ENCODE peak calls at places on chromosomes 11 and 22, in five cellular contexts. U is stimulated activated CD4-positive, alpha-beta T cell treated with anti-CD3 and anti-CD28 coated beads, Interleukin-2, amount 100 ng/mL, for 48 hours; O is psoas muscle; Q is left lobe of liver; E is WTC11. X is an unnamed sample.

GRCh38 chr11:114296190-114296978 is at the start of gene NNMT:
- DNase-seq in O (peak), Q (peak), E (no peak), U (no peak), X (peak)

GRCh38 chr11:86069408-86070086 is 663 bp upstream of the PICALM start:
- DNase-seq in E (no peak), O (no peak), U (no peak), Q (no peak), X (no peak)

GRCh38 chr22:22380098-22381030 is 128.2 kb downstream of the ZNF280B start:
- DNase-seq in U (no peak), Q (no peak), E (peak), O (no peak), X (no peak)

GRCh38 chr11:79616392-79616831 is 175.6 kb upstream of the TENM4 start:
- DNase-seq in U (no peak), E (no peak), O (no peak), Q (no peak), X (no peak)

GRCh38 chr11:119323532-119324033 is 6.7 kb upstream of the MCAM start:
- DNase-seq in Q (peak), E (peak), U (peak), O (peak), X (peak)

GRCh38 chr11:48900131-48900800 is 83.4 kb downstream of the TRIM51G start:
- DNase-seq in E (peak), O (peak), U (no peak), Q (peak), X (peak)

GRCh38 chr11:134382830-134383229 is 29.2 kb downstream of the B3GAT1 start:
- DNase-seq in O (no peak), U (no peak), E (no peak), Q (no peak), X (no peak)

GRCh38 chr22:25086902-25087282 is 112.8 kb upstream of the CRYBB3 start:
- DNase-seq in Q (no peak), E (no peak), O (no peak), U (no peak), X (no peak)

GRCh38 chr11:71140206-71140919 is 112.0 kb downstream of the SHANK2 start:
- DNase-seq in U (no peak), O (no peak), E (no peak), Q (no peak), X (peak)

GRCh38 chr22:33000342-33001280 is 57.6 kb downstream of the SYN3 start:
- DNase-seq in U (peak), O (peak), Q (peak), E (peak), X (peak)

GRCh38 chr11:132595711-132596111 is 936.6 kb downstream of the OPCML start:
- DNase-seq in O (no peak), Q (no peak), U (no peak), E (no peak), X (peak)

GRCh38 chr11:94376841-94377240 is 24.4 kb downstream of the GPR83 start:
- DNase-seq in Q (no peak), U (no peak), E (no peak), O (no peak), X (no peak)

GRCh38 chr11:1012740-1013627 is 23.5 kb downstream of the MUC6 start:
- DNase-seq in U (no peak), O (no peak), E (no peak), Q (no peak), X (no peak)

GRCh38 chr22:36879775-36880174 is 19.0 kb downstream of the NCF4 start:
- DNase-seq in Q (no peak), U (no peak), E (no peak), O (no peak), X (no peak)

GRCh38 chr22:20442485-20443284 is 5.1 kb upstream of the SCARF2 start:
- DNase-seq in O (no peak), E (no peak), Q (no peak), U (no peak), X (no peak)

GRCh38 chr22:29700206-29700948 is 19.4 kb upstream of the CABP7 start:
- DNase-seq in O (no peak), E (no peak), U (no peak), Q (no peak), X (no peak)

GRCh38 chr11:69157156-69157821 is 1.6 kb downstream of the SMIM38 start:
- DNase-seq in U (no peak), E (no peak), Q (no peak), O (peak), X (no peak)